ENCODE peak calls at places on chromosomes 3 and 15, in six cellular contexts. T is activated naive CD8-positive, alpha-beta T cell treated with anti-CD3 and anti-CD28 coated beads, Interleukin-2, amount 10 ng/mL, durations not matched to agents 7 days and 5 days; C is AG04450; P is Calu3; D is hypothalamus; H is HFF-Myc. O is an unnamed sample.

GRCh38 chr15:62506217-62506805 is 341.2 kb upstream of the C2CD4B start:
- DNase-seq in T (no peak), C (peak), P (no peak), D (no peak), H (no peak), O (no peak)

GRCh38 chr15:96358006-96358794 is 27.7 kb downstream of the NR2F2 start:
- DNase-seq in T (peak), C (no peak), P (peak), D (no peak), H (no peak), O (no peak)

GRCh38 chr3:105647047-105647446 is 221.8 kb downstream of the CBLB start:
- DNase-seq in T (no peak), C (peak), P (peak), D (no peak), H (peak), O (peak)

GRCh38 chr3:122102191-122102935 is 47.2 kb downstream of the CD86 start:
- DNase-seq in T (no peak), C (no peak), P (no peak), D (no peak), H (no peak), O (no peak)

GRCh38 chr3:189630667-189631372 is 369 bp upstream of the TP63 start:
- DNase-seq in T (no peak), C (no peak), P (no peak), D (no peak), H (no peak), O (no peak)

GRCh38 chr3:30607032-30607833 is 832 bp downstream of the TGFBR2 start:
- DNase-seq in T (peak), C (no peak), P (peak), D (no peak), H (no peak), O (no peak)

GRCh38 chr15:93312891-93313486 is 224.0 kb upstream of the RGMA start:
- DNase-seq in T (no peak), C (no peak), P (no peak), D (peak), H (no peak), O (no peak)

GRCh38 chr3:66885326-66886000 is 112.6 kb upstream of the KBTBD8 start:
- DNase-seq in T (no peak), C (no peak), P (peak), D (no peak), H (no peak), O (no peak)

GRCh38 chr15:86087808-86088207 is 8.1 kb downstream of the AGBL1 start:
- DNase-seq in T (no peak), C (no peak), P (no peak), D (no peak), H (no peak), O (no peak)

GRCh38 chr3:58214484-58215316 is 3.9 kb upstream of the DNASE1L3 start:
- DNase-seq in T (no peak), C (no peak), P (no peak), D (no peak), H (no peak), O (no peak)

GRCh38 chr3:44685128-44685800 is 27.2 kb upstream of the ZNF502 start:
- DNase-seq in T (peak), C (peak), P (no peak), D (peak), H (peak), O (peak)